ENCODE peak calls at places on chromosome 15, in four cellular contexts. V is T-helper 1 cell, N is cortex of kidney, L is NCI-H2029 treated with DMSO at 0.1 percent for 48 hours. D is an unnamed sample.

GRCh38 chr15:80234883-80235282 is 17.1 kb downstream of the CTXND1 start:
- DNase-seq in V (no peak), N (no peak), L (no peak), D (no peak)

GRCh38 chr15:93312891-93313486 is 224.0 kb upstream of the RGMA start:
- DNase-seq in L (no peak), V (no peak), N (no peak), D (no peak)

GRCh38 chr15:42584031-42584765 is 8.8 kb downstream of the STARD9 start:
- DNase-seq in L (no peak), V (no peak), N (no peak), D (no peak)

GRCh38 chr15:85282504-85283115 is 97.8 kb upstream of the AKAP13 start:
- DNase-seq in L (no peak), N (no peak), V (no peak), D (no peak)

GRCh38 chr15:93274276-93274675 is 185.3 kb upstream of the RGMA start:
- DNase-seq in V (no peak), L (no peak), N (no peak), D (no peak)

GRCh38 chr15:78007965-78008886 is 69.3 kb downstream of the TBC1D2B start:
- DNase-seq in V (no peak), N (no peak), L (no peak), D (no peak)

GRCh38 chr15:90315276-90315982 is 36.7 kb upstream of the ZNF774 start:
- DNase-seq in N (no peak), V (no peak), L (no peak), D (no peak)

GRCh38 chr15:60118146-60118545 is 114.0 kb downstream of the FOXB1 start:
- DNase-seq in V (no peak), L (no peak), N (no peak), D (no peak)

GRCh38 chr15:101617390-101617965 is 34.7 kb downstream of the TM2D3 start:
- DNase-seq in L (no peak), V (no peak), N (no peak), D (no peak)

GRCh38 chr15:99076555-99077308 is 28.1 kb upstream of the SYNM start:
- DNase-seq in L (peak), V (no peak), N (no peak), D (no peak)

GRCh38 chr15:44099671-44100070 is 95.4 kb downstream of the FRMD5 start:
- DNase-seq in N (no peak), V (no peak), L (no peak), D (no peak)

GRCh38 chr15:83046558-83047127 is 20.4 kb downstream of the BTBD1 start:
- DNase-seq in L (no peak), V (no peak), N (no peak), D (no peak)

GRCh38 chr15:93088200-93088980 is 621 bp downstream of the RGMA start:
- DNase-seq in N (no peak), V (no peak), L (no peak), D (no peak)

GRCh38 chr15:57476533-57476975 is 100.2 kb downstream of the CGNL1 start:
- DNase-seq in V (no peak), L (no peak), N (no peak), D (no peak)

GRCh38 chr15:38217788-38218609 is 34.6 kb upstream of the SPRED1 start:
- DNase-seq in N (no peak), V (no peak), L (no peak), D (no peak)

GRCh38 chr15:22892333-22892732 is 53.9 kb downstream of the NIPA2 start:
- DNase-seq in V (no peak), L (no peak), N (no peak), D (no peak)

GRCh38 chr15:101246824-101247745 is 4.8 kb downstream of the CHSY1 start:
- DNase-seq in N (no peak), L (no peak), V (no peak), D (no peak)

GRCh38 chr15:39426552-39427532 is 154.0 kb upstream of the THBS1 start:
- DNase-seq in L (no peak), V (peak), N (no peak), D (no peak)

GRCh38 chr15:65416845-65417416 is 5.8 kb downstream of the IGDCC4 start:
- DNase-seq in V (no peak), N (no peak), L (no peak), D (no peak)

GRCh38 chr15:94924971-94925593 is 693.7 kb downstream of the MCTP2 start:
- DNase-seq in N (no peak), V (no peak), L (no peak), D (no peak)

GRCh38 chr15:98997312-98997711 is 10.3 kb downstream of the PGPEP1L start:
- DNase-seq in V (no peak), L (no peak), N (no peak), D (no peak)